ENCODE peak calls at places on chromosomes 12 and 14, in four cellular contexts. E, C, V and H are unnamed samples.

GRCh38 chr12:119911147-119911546 is 34.0 kb upstream of the CIT start:
- DNase-seq in V (no peak), E (peak), C (peak), H (no peak)

GRCh38 chr12:93970892-93971688 is 177.3 kb upstream of the PLXNC1 start:
- DNase-seq in E (no peak), C (no peak), V (no peak), H (no peak)

GRCh38 chr12:30484658-30485057 is 211.0 kb downstream of the IPO8 start:
- DNase-seq in C (no peak), V (no peak), E (no peak), H (no peak)

GRCh38 chr12:57611116-57611809 is at the start of gene ARHGEF25:
- DNase-seq in E (peak), C (no peak), V (no peak), H (no peak)

GRCh38 chr12:16352481-16352880 is 5.0 kb downstream of the MGST1 start:
- DNase-seq in E (peak), V (no peak), C (no peak), H (no peak)

GRCh38 chr14:31038521-31039166 is 12.5 kb upstream of the STRN3 start:
- DNase-seq in V (no peak), E (peak), C (no peak), H (no peak)

GRCh38 chr12:96919510-96920210 is 12.6 kb downstream of the NEDD1 start:
- DNase-seq in C (no peak), V (no peak), E (no peak), H (no peak)

GRCh38 chr12:24045816-24046257 is 96.4 kb upstream of the SOX5 start:
- DNase-seq in E (peak), V (no peak), C (no peak), H (no peak)

GRCh38 chr12:115430636-115431035 is 746.7 kb upstream of the TBX3 start:
- DNase-seq in E (no peak), V (no peak), C (no peak), H (no peak)

GRCh38 chr12:130792926-130793849 is 45.9 kb downstream of the STX2 start:
- DNase-seq in E (no peak), V (no peak), C (no peak), H (no peak)

GRCh38 chr12:104952816-104953215 is 5.3 kb downstream of the SLC41A2 start:
- DNase-seq in C (no peak), E (no peak), V (no peak), H (no peak)

GRCh38 chr12:117098361-117099217 is 627 bp downstream of the TESC start:
- DNase-seq in E (no peak), V (no peak), C (no peak), H (no peak)

GRCh38 chr12:67269632-67270578 is 747 bp downstream of the CAND1 start:
- DNase-seq in E (peak), C (no peak), V (no peak), H (no peak)

GRCh38 chr14:58626441-58626840 is 11.3 kb upstream of the DACT1 start:
- DNase-seq in E (peak), V (no peak), C (peak), H (no peak)

GRCh38 chr14:96083667-96084320 is 44.6 kb downstream of the C14orf132 start:
- DNase-seq in E (no peak), C (no peak), V (no peak), H (no peak)

GRCh38 chr14:46951103-46951502 is 299.5 kb upstream of the RPL10L start:
- DNase-seq in V (no peak), E (no peak), C (no peak), H (no peak)
- TF ChIP-seq CTCF in V (no peak), E (no peak), C (no peak), H (no peak)

GRCh38 chr14:90816686-90817436 is 631 bp upstream of the TTC7B start:
- DNase-seq in C (no peak), V (no peak), E (no peak), H (no peak)

GRCh38 chr14:90814806-90815566 is 1.2 kb downstream of the TTC7B start:
- DNase-seq in C (no peak), V (no peak), E (no peak), H (no peak)

GRCh38 chr14:90815567-90815816 is 738 bp downstream of the TTC7B start:
- DNase-seq in V (no peak), E (no peak), C (no peak), H (no peak)

GRCh38 chr14:90818715-90819114 is 2.5 kb upstream of the TTC7B start:
- DNase-seq in C (no peak), E (no peak), V (no peak), H (no peak)

GRCh38 chr14:90815817-90816662 is at the start of gene TTC7B:
- DNase-seq in C (no peak), V (no peak), E (no peak), H (no peak)
- TF ChIP-seq CTCF in C (peak), V (peak), E (no peak), H (no peak)

GRCh38 chr12:113003631-113004030 is 25.3 kb downstream of the OAS2 start:
- DNase-seq in E (no peak), C (no peak), V (no peak), H (no peak)

GRCh38 chr12:113007166-113007565 is 28.8 kb downstream of the OAS2 start:
- DNase-seq in C (no peak), E (peak), V (no peak), H (no peak)

GRCh38 chr12:113006641-113007040 is 28.3 kb downstream of the OAS2 start:
- DNase-seq in E (no peak), C (no peak), V (no peak), H (no peak)

GRCh38 chr12:113002676-113003075 is 24.4 kb downstream of the OAS2 start:
- DNase-seq in V (no peak), C (no peak), E (no peak), H (no peak)

GRCh38 chr12:113005759-113006158 is 27.4 kb downstream of the OAS2 start:
- DNase-seq in E (peak), V (no peak), C (no peak), H (no peak)
- TF ChIP-seq CTCF in E (peak), V (no peak), C (peak), H (peak)

GRCh38 chr12:87150969-87151662 is 878.1 kb downstream of the C12orf50 start:
- DNase-seq in V (no peak), C (no peak), E (no peak), H (no peak)
- TF ChIP-seq CTCF in V (no peak), C (no peak), E (no peak), H (no peak)

DNA sequence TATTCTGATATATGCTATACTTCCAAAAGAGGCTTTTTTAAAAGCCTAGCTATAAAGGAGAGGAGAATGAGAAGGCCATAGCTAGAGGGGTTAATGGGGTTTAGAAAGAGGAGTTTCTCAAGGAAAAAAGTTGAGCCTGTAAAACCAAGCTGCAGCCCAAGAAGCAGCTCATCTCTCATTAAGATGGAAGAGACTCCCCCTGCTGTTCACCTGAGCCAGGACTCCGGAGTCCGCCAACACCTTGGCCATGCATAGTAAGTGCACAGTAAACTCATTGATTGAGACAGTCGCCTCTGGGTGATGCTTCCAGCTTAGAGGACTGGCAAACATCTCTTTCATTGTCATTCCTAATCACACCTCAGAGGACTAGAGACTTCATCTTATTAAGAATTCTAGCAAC is 46.2 kb downstream of the ANO2 start:
- DNase-seq in V (no peak), C (no peak), E (no peak), H (no peak)
- TF ChIP-seq CTCF in V (no peak), C (peak), E (no peak), H (no peak)

GRCh38 chr12:46523446-46523845 is 150.9 kb upstream of the SLC38A2 start:
- DNase-seq in C (no peak), V (no peak), E (no peak), H (no peak)

GRCh38 chr12:46524778-46525177 is 152.2 kb upstream of the SLC38A2 start:
- DNase-seq in V (no peak), C (peak), E (peak), H (no peak)

GRCh38 chr12:46523863-46524770 is 151.5 kb upstream of the SLC38A2 start:
- DNase-seq in E (peak), V (no peak), C (peak), H (no peak)

GRCh38 chr12:46522141-46522540 is 149.6 kb upstream of the SLC38A2 start:
- DNase-seq in V (no peak), C (no peak), E (peak), H (no peak)

GRCh38 chr12:46526231-46526630 is 153.7 kb upstream of the SLC38A2 start:
- DNase-seq in V (no peak), C (no peak), E (no peak), H (no peak)
- TF ChIP-seq CTCF in V (no peak), C (no peak), E (no peak), H (no peak)

GRCh38 chr12:121061831-121062230 is 22.8 kb upstream of the OASL start:
- DNase-seq in C (no peak), V (no peak), E (no peak), H (no peak)
- TF ChIP-seq CTCF in C (peak), V (no peak), E (peak), H (no peak)